ENCODE peak calls at places on chromosomes 12 and 14, in eight cellular contexts. One of them, this sample, is unnamed.

GRCh38 chr14:98951521-98952152 is 320.4 kb downstream of the BCL11B start:
- DNase-seq in retina: no peak
- DNase-seq in naive thymus-derived CD4-positive, alpha-beta T cell: no peak
- DNase-seq in fibroblast of the conjunctiva: no peak
- DNase-seq in NCI-H1436 treated with DMSO at 0.1 percent for 48 hours: no peak
- DNase-seq in stimulated activated CD4-positive, alpha-beta T cell treated with anti-CD3 and anti-CD28 coated beads, TNF-alpha, amount 100 ng/mL, for 1 hour: no peak
- DNase-seq in ACHN: no peak
- DNase-seq in T-helper 1 cell: no peak
- DNase-seq in this sample: no peak

GRCh38 chr12:19140381-19141236 is 11.1 kb downstream of the PLEKHA5 start:
- DNase-seq in retina: no peak
- DNase-seq in naive thymus-derived CD4-positive, alpha-beta T cell: no peak
- DNase-seq in fibroblast of the conjunctiva: no peak
- DNase-seq in NCI-H1436 treated with DMSO at 0.1 percent for 48 hours: no peak
- DNase-seq in stimulated activated CD4-positive, alpha-beta T cell treated with anti-CD3 and anti-CD28 coated beads, TNF-alpha, amount 100 ng/mL, for 1 hour: no peak
- DNase-seq in ACHN: peak; percentile 64
- DNase-seq in T-helper 1 cell: no peak
- DNase-seq in this sample: no peak

GRCh38 chr14:99602788-99603415 is 1.1 kb downstream of the CCDC85C start:
- DNase-seq in retina: peak; percentile 58
- DNase-seq in naive thymus-derived CD4-positive, alpha-beta T cell: no peak
- DNase-seq in fibroblast of the conjunctiva: no peak
- DNase-seq in NCI-H1436 treated with DMSO at 0.1 percent for 48 hours: no peak
- DNase-seq in stimulated activated CD4-positive, alpha-beta T cell treated with anti-CD3 and anti-CD28 coated beads, TNF-alpha, amount 100 ng/mL, for 1 hour: no peak
- DNase-seq in ACHN: no peak
- DNase-seq in T-helper 1 cell: no peak
- DNase-seq in this sample: no peak

GRCh38 chr14:30115756-30116155 is 188.1 kb upstream of the PRKD1 start:
- DNase-seq in retina: no peak
- DNase-seq in naive thymus-derived CD4-positive, alpha-beta T cell: no peak
- DNase-seq in fibroblast of the conjunctiva: no peak
- DNase-seq in NCI-H1436 treated with DMSO at 0.1 percent for 48 hours: no peak
- DNase-seq in stimulated activated CD4-positive, alpha-beta T cell treated with anti-CD3 and anti-CD28 coated beads, TNF-alpha, amount 100 ng/mL, for 1 hour: no peak
- DNase-seq in ACHN: no peak
- DNase-seq in T-helper 1 cell: no peak
- DNase-seq in this sample: no peak

GRCh38 chr12:45402288-45402687 is 186.4 kb downstream of the ANO6 start:
- DNase-seq in retina: no peak
- DNase-seq in naive thymus-derived CD4-positive, alpha-beta T cell: no peak
- DNase-seq in fibroblast of the conjunctiva: no peak
- DNase-seq in NCI-H1436 treated with DMSO at 0.1 percent for 48 hours: no peak
- DNase-seq in stimulated activated CD4-positive, alpha-beta T cell treated with anti-CD3 and anti-CD28 coated beads, TNF-alpha, amount 100 ng/mL, for 1 hour: no peak
- DNase-seq in ACHN: no peak
- DNase-seq in T-helper 1 cell: no peak
- DNase-seq in this sample: no peak

GRCh38 chr12:612293-612692 is 51.0 kb downstream of the NINJ2 start:
- DNase-seq in retina: no peak
- DNase-seq in naive thymus-derived CD4-positive, alpha-beta T cell: no peak
- DNase-seq in fibroblast of the conjunctiva: no peak
- DNase-seq in NCI-H1436 treated with DMSO at 0.1 percent for 48 hours: no peak
- DNase-seq in stimulated activated CD4-positive, alpha-beta T cell treated with anti-CD3 and anti-CD28 coated beads, TNF-alpha, amount 100 ng/mL, for 1 hour: no peak
- DNase-seq in ACHN: no peak
- DNase-seq in T-helper 1 cell: no peak
- DNase-seq in this sample: no peak

GRCh38 chr12:95304673-95305198 is 87.1 kb downstream of the VEZT start:
- DNase-seq in retina: no peak
- DNase-seq in naive thymus-derived CD4-positive, alpha-beta T cell: no peak
- DNase-seq in fibroblast of the conjunctiva: no peak
- DNase-seq in NCI-H1436 treated with DMSO at 0.1 percent for 48 hours: no peak
- DNase-seq in stimulated activated CD4-positive, alpha-beta T cell treated with anti-CD3 and anti-CD28 coated beads, TNF-alpha, amount 100 ng/mL, for 1 hour: no peak
- DNase-seq in ACHN: peak; percentile 31
- DNase-seq in T-helper 1 cell: no peak
- DNase-seq in this sample: no peak

GRCh38 chr14:103808403-103809001 is 38.9 kb downstream of the PPP1R13B start:
- DNase-seq in retina: peak; percentile 60
- DNase-seq in naive thymus-derived CD4-positive, alpha-beta T cell: peak; percentile 68
- DNase-seq in fibroblast of the conjunctiva: peak; percentile 65
- DNase-seq in NCI-H1436 treated with DMSO at 0.1 percent for 48 hours: no peak
- DNase-seq in stimulated activated CD4-positive, alpha-beta T cell treated with anti-CD3 and anti-CD28 coated beads, TNF-alpha, amount 100 ng/mL, for 1 hour: peak; percentile 49
- DNase-seq in ACHN: peak; percentile 67
- DNase-seq in T-helper 1 cell: peak; percentile 60
- DNase-seq in this sample: peak; percentile 75

GRCh38 chr12:105288311-105288996 is 42.0 kb upstream of the C12orf75 start:
- DNase-seq in retina: no peak
- DNase-seq in naive thymus-derived CD4-positive, alpha-beta T cell: no peak
- DNase-seq in fibroblast of the conjunctiva: no peak
- DNase-seq in NCI-H1436 treated with DMSO at 0.1 percent for 48 hours: no peak
- DNase-seq in stimulated activated CD4-positive, alpha-beta T cell treated with anti-CD3 and anti-CD28 coated beads, TNF-alpha, amount 100 ng/mL, for 1 hour: no peak
- DNase-seq in ACHN: no peak
- DNase-seq in T-helper 1 cell: no peak
- DNase-seq in this sample: no peak

GRCh38 chr12:39252628-39253027 is 190.3 kb downstream of the KIF21A start:
- DNase-seq in retina: no peak
- DNase-seq in naive thymus-derived CD4-positive, alpha-beta T cell: no peak
- DNase-seq in fibroblast of the conjunctiva: no peak
- DNase-seq in NCI-H1436 treated with DMSO at 0.1 percent for 48 hours: no peak
- DNase-seq in stimulated activated CD4-positive, alpha-beta T cell treated with anti-CD3 and anti-CD28 coated beads, TNF-alpha, amount 100 ng/mL, for 1 hour: no peak
- DNase-seq in ACHN: no peak
- DNase-seq in T-helper 1 cell: no peak
- DNase-seq in this sample: no peak

GRCh38 chr14:101475468-101476257 is 85.6 kb upstream of the DIO3 start:
- DNase-seq in retina: peak; percentile 2
- DNase-seq in naive thymus-derived CD4-positive, alpha-beta T cell: no peak
- DNase-seq in fibroblast of the conjunctiva: peak; percentile 49
- DNase-seq in NCI-H1436 treated with DMSO at 0.1 percent for 48 hours: no peak
- DNase-seq in stimulated activated CD4-positive, alpha-beta T cell treated with anti-CD3 and anti-CD28 coated beads, TNF-alpha, amount 100 ng/mL, for 1 hour: no peak
- DNase-seq in ACHN: peak; percentile 13
- DNase-seq in T-helper 1 cell: no peak
- DNase-seq in this sample: peak; percentile 38

GRCh38 chr12:51970904-51971646 is 19.6 kb downstream of the ACVR1B start:
- DNase-seq in retina: no peak
- DNase-seq in naive thymus-derived CD4-positive, alpha-beta T cell: no peak
- DNase-seq in fibroblast of the conjunctiva: no peak
- DNase-seq in NCI-H1436 treated with DMSO at 0.1 percent for 48 hours: no peak
- DNase-seq in stimulated activated CD4-positive, alpha-beta T cell treated with anti-CD3 and anti-CD28 coated beads, TNF-alpha, amount 100 ng/mL, for 1 hour: no peak
- DNase-seq in ACHN: peak; percentile 72
- DNase-seq in T-helper 1 cell: peak; percentile 27
- DNase-seq in this sample: no peak

GRCh38 chr12:127280393-127281275 is 986.3 kb upstream of the TMEM132C start:
- DNase-seq in retina: peak; percentile 78
- DNase-seq in naive thymus-derived CD4-positive, alpha-beta T cell: peak; percentile 31
- DNase-seq in fibroblast of the conjunctiva: no peak
- DNase-seq in NCI-H1436 treated with DMSO at 0.1 percent for 48 hours: no peak
- DNase-seq in stimulated activated CD4-positive, alpha-beta T cell treated with anti-CD3 and anti-CD28 coated beads, TNF-alpha, amount 100 ng/mL, for 1 hour: peak; percentile 59
- DNase-seq in ACHN: peak; percentile 60
- DNase-seq in T-helper 1 cell: peak; percentile 29
- DNase-seq in this sample: no peak

GRCh38 chr14:53744846-53745245 is 211.8 kb downstream of the BMP4 start:
- DNase-seq in retina: no peak
- DNase-seq in naive thymus-derived CD4-positive, alpha-beta T cell: no peak
- DNase-seq in fibroblast of the conjunctiva: peak; percentile 45
- DNase-seq in NCI-H1436 treated with DMSO at 0.1 percent for 48 hours: no peak
- DNase-seq in stimulated activated CD4-positive, alpha-beta T cell treated with anti-CD3 and anti-CD28 coated beads, TNF-alpha, amount 100 ng/mL, for 1 hour: no peak
- DNase-seq in ACHN: no peak
- DNase-seq in T-helper 1 cell: no peak
- DNase-seq in this sample: no peak

GRCh38 chr12:7797698-7798398 is 8.6 kb downstream of the NANOG start:
- DNase-seq in retina: no peak
- DNase-seq in naive thymus-derived CD4-positive, alpha-beta T cell: no peak
- DNase-seq in fibroblast of the conjunctiva: no peak
- DNase-seq in NCI-H1436 treated with DMSO at 0.1 percent for 48 hours: no peak
- DNase-seq in stimulated activated CD4-positive, alpha-beta T cell treated with anti-CD3 and anti-CD28 coated beads, TNF-alpha, amount 100 ng/mL, for 1 hour: no peak
- DNase-seq in ACHN: no peak
- DNase-seq in T-helper 1 cell: no peak
- DNase-seq in this sample: no peak

GRCh38 chr12:103578926-103579325 is 8.1 kb upstream of the STAB2 start:
- DNase-seq in retina: no peak
- DNase-seq in naive thymus-derived CD4-positive, alpha-beta T cell: no peak
- DNase-seq in fibroblast of the conjunctiva: no peak
- DNase-seq in NCI-H1436 treated with DMSO at 0.1 percent for 48 hours: no peak
- DNase-seq in stimulated activated CD4-positive, alpha-beta T cell treated with anti-CD3 and anti-CD28 coated beads, TNF-alpha, amount 100 ng/mL, for 1 hour: no peak
- DNase-seq in ACHN: no peak
- DNase-seq in T-helper 1 cell: no peak
- DNase-seq in this sample: no peak

GRCh38 chr14:102525213-102526143 is 15.9 kb upstream of the ANKRD9 start:
- DNase-seq in retina: no peak
- DNase-seq in naive thymus-derived CD4-positive, alpha-beta T cell: peak; percentile 57
- DNase-seq in fibroblast of the conjunctiva: no peak
- DNase-seq in NCI-H1436 treated with DMSO at 0.1 percent for 48 hours: no peak
- DNase-seq in stimulated activated CD4-positive, alpha-beta T cell treated with anti-CD3 and anti-CD28 coated beads, TNF-alpha, amount 100 ng/mL, for 1 hour: no peak
- DNase-seq in ACHN: peak; percentile 62
- DNase-seq in T-helper 1 cell: no peak
- DNase-seq in this sample: peak; percentile 53

GRCh38 chr12:96810057-96810456 is 97.0 kb upstream of the NEDD1 start:
- DNase-seq in retina: no peak
- DNase-seq in naive thymus-derived CD4-positive, alpha-beta T cell: no peak
- DNase-seq in fibroblast of the conjunctiva: no peak
- DNase-seq in NCI-H1436 treated with DMSO at 0.1 percent for 48 hours: no peak
- DNase-seq in stimulated activated CD4-positive, alpha-beta T cell treated with anti-CD3 and anti-CD28 coated beads, TNF-alpha, amount 100 ng/mL, for 1 hour: no peak
- DNase-seq in ACHN: no peak
- DNase-seq in T-helper 1 cell: no peak
- DNase-seq in this sample: no peak

GRCh38 chr12:7142809-7143465 is 12.8 kb downstream of the CLSTN3 start:
- DNase-seq in retina: no peak
- DNase-seq in naive thymus-derived CD4-positive, alpha-beta T cell: no peak
- DNase-seq in fibroblast of the conjunctiva: no peak
- DNase-seq in NCI-H1436 treated with DMSO at 0.1 percent for 48 hours: no peak
- DNase-seq in stimulated activated CD4-positive, alpha-beta T cell treated with anti-CD3 and anti-CD28 coated beads, TNF-alpha, amount 100 ng/mL, for 1 hour: no peak
- DNase-seq in ACHN: no peak
- DNase-seq in T-helper 1 cell: no peak
- DNase-seq in this sample: no peak

GRCh38 chr14:99628832-99629618 is 15.9 kb upstream of the HHIPL1 start:
- DNase-seq in retina: peak; percentile 91
- DNase-seq in naive thymus-derived CD4-positive, alpha-beta T cell: peak; percentile 43
- DNase-seq in fibroblast of the conjunctiva: peak; percentile 31
- DNase-seq in NCI-H1436 treated with DMSO at 0.1 percent for 48 hours: no peak
- DNase-seq in stimulated activated CD4-positive, alpha-beta T cell treated with anti-CD3 and anti-CD28 coated beads, TNF-alpha, amount 100 ng/mL, for 1 hour: peak; percentile 50
- DNase-seq in ACHN: peak; percentile 61
- DNase-seq in T-helper 1 cell: peak; percentile 46
- DNase-seq in this sample: peak; percentile 66

GRCh38 chr14:45664668-45665356 is 411.8 kb upstream of the MIS18BP1 start:
- DNase-seq in retina: no peak
- DNase-seq in naive thymus-derived CD4-positive, alpha-beta T cell: no peak
- DNase-seq in fibroblast of the conjunctiva: no peak
- DNase-seq in NCI-H1436 treated with DMSO at 0.1 percent for 48 hours: no peak
- DNase-seq in stimulated activated CD4-positive, alpha-beta T cell treated with anti-CD3 and anti-CD28 coated beads, TNF-alpha, amount 100 ng/mL, for 1 hour: no peak
- DNase-seq in ACHN: peak; percentile 17
- DNase-seq in T-helper 1 cell: no peak
- DNase-seq in this sample: no peak